ENCODE peak calls at places on chromosomes 13 and 19, in ten cellular contexts. R is gastroesophageal sphincter; M is left cardiac atrium; N is pancreas; C is naive B cell; B is memory B cell; J is left lung; L is DND-41; Q is GM12878; V is activated T-cell treated with anti-CD3 and anti-CD28 coated beads, Interleukin-2, amount 50 U/mL, for 72 hours. G is an unnamed sample.
A peak's percentile ranks its signal among the peaks of the same experiment; 100 is the strongest.

GRCh38 chr19:6062274-6062673 is 48.0 kb downstream of the RFX2 start:
- ATAC-seq in R (no peak), M (peak; percentile 10), N (no peak), C (no peak), B (no peak), J (peak; percentile 11), L (no peak), Q (no peak), V (peak; percentile 75), G (peak; percentile 58)

GRCh38 chr13:110984392-110984791 is 69.5 kb upstream of the ANKRD10 start:
- ATAC-seq in R (no peak), M (no peak), N (no peak), C (no peak), B (no peak), J (no peak), L (no peak), Q (no peak), V (no peak), G (no peak)

GRCh38 chr19:18603255-18603957 is 3.2 kb downstream of the CRLF1 start:
- ATAC-seq in R (no peak), M (peak; percentile 14), N (no peak), C (peak; percentile 65), B (peak; percentile 69), J (no peak), L (peak; percentile 55), Q (peak; percentile 63), V (peak; percentile 57), G (no peak)

GRCh38 chr19:7993560-7993959 is 11.9 kb downstream of the ELAVL1 start:
- ATAC-seq in R (no peak), M (peak; percentile 46), N (no peak), C (no peak), B (no peak), J (peak; percentile 62), L (no peak), Q (no peak), V (no peak), G (no peak)

GRCh38 chr19:35104361-35104760 is 11.3 kb upstream of the FXYD3 start:
- ATAC-seq in R (no peak), M (no peak), N (no peak), C (no peak), B (no peak), J (no peak), L (no peak), Q (no peak), V (no peak), G (no peak)

GRCh38 chr13:74891610-74892009 is 590.4 kb downstream of the TBC1D4 start:
- ATAC-seq in R (no peak), M (peak; percentile 36), N (no peak), C (no peak), B (no peak), J (no peak), L (no peak), Q (no peak), V (no peak), G (no peak)

GRCh38 chr19:42178791-42179500 is 38.5 kb downstream of the DEDD2 start:
- ATAC-seq in R (no peak), M (no peak), N (no peak), C (no peak), B (no peak), J (no peak), L (no peak), Q (peak; percentile 55), V (peak; percentile 18), G (no peak)

GRCh38 chr19:18785179-18786124 is 5.7 kb downstream of the COMP start:
- ATAC-seq in R (peak; percentile 76), M (peak; percentile 82), N (peak; percentile 76), C (peak; percentile 44), B (peak; percentile 55), J (peak; percentile 77), L (peak; percentile 74), Q (peak; percentile 83), V (peak; percentile 84), G (peak; percentile 67)

GRCh38 chr19:42465827-42466280 is 23.1 kb upstream of the CXCL17 start:
- ATAC-seq in R (no peak), M (no peak), N (no peak), C (peak; percentile 98), B (peak; percentile 97), J (no peak), L (no peak), Q (peak; percentile 95), V (no peak), G (no peak)

GRCh38 chr19:3683405-3683865 is 16.8 kb downstream of the PIP5K1C start:
- ATAC-seq in R (peak; percentile 45), M (peak; percentile 48), N (no peak), C (no peak), B (peak; percentile 8), J (peak; percentile 51), L (no peak), Q (peak; percentile 7), V (no peak), G (peak; percentile 55)

GRCh38 chr13:101977475-101977874 is 424.4 kb downstream of the FGF14 start:
- ATAC-seq in R (no peak), M (peak; percentile 49), N (no peak), C (no peak), B (no peak), J (no peak), L (no peak), Q (no peak), V (no peak), G (no peak)

GRCh38 chr13:74153316-74153715 is 19.1 kb upstream of the KLF12 start:
- ATAC-seq in R (no peak), M (no peak), N (no peak), C (no peak), B (no peak), J (no peak), L (no peak), Q (no peak), V (peak; percentile 63), G (no peak)

GRCh38 chr19:38838208-38838985 is 6.8 kb upstream of the ECH1 start:
- ATAC-seq in R (no peak), M (no peak), N (peak; percentile 49), C (no peak), B (no peak), J (peak; percentile 45), L (no peak), Q (no peak), V (peak; percentile 73), G (peak; percentile 85)

GRCh38 chr19:2888739-2889224 is 11.9 kb upstream of the ZNF57 start:
- ATAC-seq in R (no peak), M (peak; percentile 12), N (peak; percentile 72), C (peak; percentile 81), B (peak; percentile 82), J (peak; percentile 34), L (peak; percentile 87), Q (peak; percentile 67), V (peak; percentile 91), G (peak; percentile 39)

GRCh38 chr19:12789098-12789903 is 2.0 kb upstream of the JUNB start:
- ATAC-seq in R (no peak), M (no peak), N (peak; percentile 2), C (no peak), B (no peak), J (no peak), L (no peak), Q (no peak), V (no peak), G (no peak)

GRCh38 chr19:15113245-15114152 is 6.3 kb downstream of the SYDE1 start:
- ATAC-seq in R (no peak), M (no peak), N (no peak), C (no peak), B (no peak), J (no peak), L (no peak), Q (no peak), V (no peak), G (no peak)

GRCh38 chr19:44611812-44612295 is 1.5 kb upstream of the IGSF23 start:
- ATAC-seq in R (no peak), M (no peak), N (peak; percentile 55), C (no peak), B (no peak), J (peak; percentile 93), L (no peak), Q (no peak), V (no peak), G (no peak)

GRCh38 chr19:1360818-1361461 is 22.8 kb upstream of the NDUFS7 start:
- ATAC-seq in R (peak; percentile 78), M (peak; percentile 91), N (peak; percentile 45), C (no peak), B (no peak), J (peak; percentile 65), L (no peak), Q (no peak), V (no peak), G (peak; percentile 33)

GRCh38 chr13:77781804-77782203 is 84.3 kb downstream of the SLAIN1 start:
- ATAC-seq in R (no peak), M (no peak), N (no peak), C (no peak), B (no peak), J (no peak), L (no peak), Q (no peak), V (no peak), G (no peak)

GRCh38 chr19:47813304-47813994 is 8.3 kb upstream of the CRX start:
- ATAC-seq in R (peak; percentile 58), M (peak; percentile 67), N (peak; percentile 55), C (peak; percentile 38), B (peak; percentile 63), J (peak; percentile 95), L (peak; percentile 93), Q (peak; percentile 94), V (peak; percentile 77), G (peak; percentile 71)

GRCh38 chr13:98327326-98328314 is 150.6 kb upstream of the RNF113B start:
- ATAC-seq in R (no peak), M (peak; percentile 44), N (no peak), C (no peak), B (no peak), J (no peak), L (no peak), Q (no peak), V (no peak), G (no peak)

GRCh38 chr13:46542833-46543232 is 10.1 kb upstream of the LRCH1 start:
- ATAC-seq in R (no peak), M (no peak), N (no peak), C (no peak), B (no peak), J (no peak), L (peak; percentile 92), Q (peak; percentile 82), V (peak; percentile 67), G (no peak)

GRCh38 chr13:19634129-19634740 is 776 bp downstream of the MPHOSPH8 start:
- ATAC-seq in R (peak; percentile 39), M (peak; percentile 65), N (peak; percentile 27), C (no peak), B (peak; percentile 7), J (peak; percentile 58), L (peak; percentile 23), Q (peak; percentile 45), V (peak; percentile 4), G (peak; percentile 38)

GRCh38 chr19:44903216-44903601 is 2.4 kb upstream of the APOE start:
- ATAC-seq in R (no peak), M (peak; percentile 4), N (no peak), C (no peak), B (no peak), J (no peak), L (no peak), Q (no peak), V (no peak), G (no peak)

G was measured in esophagus mucosa.